ENCODE peak calls at places on chromosomes 5 and 9, in seven cellular contexts. One of them, this sample, is unnamed. For H3K9me3 and H3K4me1, the result is how much of the 10 kb centered on the place peaks cover.

GRCh38 chr5:168177831-168178450 is 113.5 kb upstream of the WWC1 start:
- DNase-seq in stomach: no peak
- DNase-seq in prostate gland: no peak
- DNase-seq in GM12878: no peak
- DNase-seq in breast epithelium: no peak
- DNase-seq in transverse colon: no peak
- DNase-seq in suprapubic skin: no peak
- DNase-seq in this sample: no peak

GRCh38 chr5:85760519-85760918 is 857.2 kb upstream of the COX7C start:
- DNase-seq in GM12878: no peak
- DNase-seq in stomach: no peak
- DNase-seq in suprapubic skin: no peak
- DNase-seq in prostate gland: no peak
- DNase-seq in breast epithelium: no peak
- DNase-seq in transverse colon: no peak
- DNase-seq in this sample: no peak

GRCh38 chr5:74596930-74597329 is 43.6 kb downstream of the ENC1 start:
- DNase-seq in stomach: no peak
- DNase-seq in suprapubic skin: no peak
- DNase-seq in breast epithelium: no peak
- DNase-seq in prostate gland: no peak
- DNase-seq in transverse colon: no peak
- DNase-seq in GM12878: no peak
- DNase-seq in this sample: no peak

GRCh38 chr9:109918359-109919163 is 138.6 kb downstream of the PALM2AKAP2 start:
- DNase-seq in breast epithelium: no peak
- DNase-seq in GM12878: peak
- DNase-seq in transverse colon: peak
- DNase-seq in suprapubic skin: no peak
- DNase-seq in stomach: no peak
- DNase-seq in prostate gland: no peak
- DNase-seq in this sample: no peak

GRCh38 chr5:105943119-105943518 is 1727.6 kb downstream of the EFNA5 start:
- DNase-seq in breast epithelium: no peak
- DNase-seq in stomach: no peak
- DNase-seq in GM12878: no peak
- DNase-seq in suprapubic skin: no peak
- DNase-seq in transverse colon: no peak
- DNase-seq in prostate gland: no peak
- DNase-seq in this sample: no peak

GRCh38 chr5:114101153-114101552 is 260.7 kb upstream of the KCNN2 start:
- DNase-seq in transverse colon: no peak
- DNase-seq in breast epithelium: no peak
- DNase-seq in suprapubic skin: no peak
- DNase-seq in prostate gland: peak
- DNase-seq in GM12878: no peak
- DNase-seq in stomach: no peak
- DNase-seq in this sample: no peak

GRCh38 chr9:101530076-101530711 is 3.5 kb upstream of the RNF20 start:
- DNase-seq in GM12878: peak
- DNase-seq in breast epithelium: peak
- DNase-seq in prostate gland: peak
- DNase-seq in transverse colon: peak
- DNase-seq in suprapubic skin: no peak
- DNase-seq in stomach: peak
- DNase-seq in this sample: no peak

GRCh38 chr9:86604741-86605140 is 250.5 kb upstream of the TUT7 start:
- DNase-seq in suprapubic skin: no peak
- DNase-seq in prostate gland: no peak
- DNase-seq in GM12878: no peak
- DNase-seq in breast epithelium: no peak
- DNase-seq in transverse colon: no peak
- DNase-seq in stomach: no peak
- DNase-seq in this sample: no peak

GRCh38 chr9:119370816-119371215 is 1.6 kb upstream of the BRINP1 start:
- DNase-seq in prostate gland: peak
- DNase-seq in GM12878: no peak
- DNase-seq in stomach: no peak
- DNase-seq in breast epithelium: no peak
- DNase-seq in suprapubic skin: no peak
- DNase-seq in transverse colon: peak
- DNase-seq in this sample: no peak

GRCh38 chr5:17087035-17087434 is 130.4 kb upstream of the BASP1 start:
- DNase-seq in breast epithelium: no peak
- DNase-seq in GM12878: no peak
- DNase-seq in transverse colon: no peak
- DNase-seq in stomach: no peak
- DNase-seq in suprapubic skin: no peak
- DNase-seq in prostate gland: no peak
- DNase-seq in this sample: no peak

GRCh38 chr9:38182321-38182720 is 113.3 kb upstream of the SHB start:
- DNase-seq in prostate gland: no peak
- DNase-seq in suprapubic skin: no peak
- DNase-seq in transverse colon: no peak
- DNase-seq in breast epithelium: no peak
- DNase-seq in stomach: no peak
- DNase-seq in GM12878: peak
- DNase-seq in this sample: no peak

GRCh38 chr5:177311723-177312648 is at the start of gene MXD3:
- DNase-seq in stomach: peak
- DNase-seq in transverse colon: peak
- DNase-seq in prostate gland: peak
- DNase-seq in breast epithelium: peak
- DNase-seq in GM12878: peak
- DNase-seq in suprapubic skin: peak
- DNase-seq in this sample: peak
- TF ChIP-seq POLR2AphosphoS5 in stomach: no peak
- TF ChIP-seq POLR2AphosphoS5 in transverse colon: no peak
- TF ChIP-seq POLR2AphosphoS5 in prostate gland: peak
- TF ChIP-seq POLR2AphosphoS5 in breast epithelium: no peak
- TF ChIP-seq POLR2AphosphoS5 in GM12878: peak
- TF ChIP-seq POLR2AphosphoS5 in suprapubic skin: peak
- TF ChIP-seq POLR2AphosphoS5 in this sample: peak

DNA sequence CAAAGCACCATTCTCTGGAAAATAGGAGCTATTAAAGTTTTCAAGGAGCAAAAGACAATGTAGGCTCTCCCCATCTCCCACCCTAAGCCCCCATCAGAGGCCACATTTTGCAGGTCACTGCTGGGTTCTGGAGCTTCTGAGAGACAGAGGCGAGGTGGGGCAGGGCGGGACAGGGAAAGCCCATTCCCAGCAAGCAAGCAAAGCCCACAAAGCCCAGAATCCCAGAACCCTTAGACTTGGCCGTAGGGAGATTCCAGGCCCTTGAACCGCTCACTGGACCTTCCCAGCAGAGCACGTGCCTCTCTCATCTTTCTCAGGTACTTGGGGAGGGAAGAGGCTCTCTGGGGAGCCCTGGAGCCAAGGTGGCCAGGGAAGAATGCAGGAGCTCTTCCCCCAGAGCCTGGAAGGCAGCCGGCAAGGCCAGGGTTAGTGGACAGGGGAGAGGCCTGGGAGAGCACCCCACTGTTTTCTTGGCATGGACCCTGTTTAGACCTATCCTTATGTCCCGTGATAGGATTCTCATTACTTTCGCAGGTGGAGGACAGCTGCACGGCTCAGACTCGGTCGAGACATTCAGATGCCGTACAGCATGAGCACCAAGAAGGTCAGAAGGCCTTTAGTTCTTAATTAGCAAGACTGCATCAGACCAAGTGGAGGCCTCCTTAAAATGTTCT is 52.4 kb downstream of the ZNF354C start:
- DNase-seq in stomach: peak
- DNase-seq in transverse colon: no peak
- DNase-seq in breast epithelium: no peak
- DNase-seq in GM12878: no peak
- DNase-seq in prostate gland: no peak
- DNase-seq in suprapubic skin: no peak
- DNase-seq in this sample: no peak
- H3K9me3 ChIP-seq in stomach: under half
- H3K9me3 ChIP-seq in transverse colon: under half
- H3K9me3 ChIP-seq in breast epithelium: half or more
- H3K9me3 ChIP-seq in GM12878: under half
- H3K9me3 ChIP-seq in prostate gland: under half
- H3K9me3 ChIP-seq in suprapubic skin: under half
- H3K9me3 ChIP-seq in this sample: half or more

DNA sequence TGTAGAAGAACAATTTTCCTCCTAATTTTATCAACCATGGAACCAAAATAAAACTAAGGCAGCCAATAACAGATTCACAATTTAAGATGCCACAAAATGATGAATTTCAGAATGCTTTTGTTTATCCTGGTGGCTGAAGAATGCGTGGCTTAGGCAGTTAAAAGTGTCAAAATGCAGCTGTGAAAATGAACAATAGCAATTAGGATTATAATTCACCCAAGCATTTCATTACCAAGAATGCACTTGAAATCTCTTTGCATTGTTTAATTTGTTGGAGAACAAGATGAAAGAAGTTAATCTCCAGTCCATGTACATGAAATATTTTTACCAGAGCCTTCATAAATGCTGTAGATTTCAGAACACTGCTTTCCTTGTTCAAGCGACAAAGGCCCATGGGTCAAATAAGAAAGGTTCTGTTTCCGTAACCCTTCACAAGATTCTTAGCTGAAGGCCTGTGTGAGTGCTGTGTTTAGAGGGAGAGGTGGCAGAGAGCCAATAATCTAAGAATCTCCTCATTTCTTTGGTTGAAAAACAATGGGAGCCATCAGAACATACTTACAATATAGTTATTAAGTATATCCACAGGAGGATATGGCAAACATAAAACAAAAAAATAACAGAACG is 39.3 kb downstream of the CLINT1 start:
- DNase-seq in prostate gland: no peak
- DNase-seq in breast epithelium: no peak
- DNase-seq in stomach: no peak
- DNase-seq in GM12878: no peak
- DNase-seq in suprapubic skin: no peak
- DNase-seq in transverse colon: no peak
- DNase-seq in this sample: no peak
- H3K4me1 ChIP-seq in prostate gland: under half
- H3K4me1 ChIP-seq in breast epithelium: under half
- H3K4me1 ChIP-seq in stomach: under half
- H3K4me1 ChIP-seq in GM12878: under half
- H3K4me1 ChIP-seq in suprapubic skin: under half
- H3K4me1 ChIP-seq in transverse colon: under half
- H3K4me1 ChIP-seq in this sample: under half

GRCh38 chr9:100426194-100426531 is 780 bp upstream of the MSANTD3 start:
- DNase-seq in stomach: no peak
- DNase-seq in suprapubic skin: no peak
- DNase-seq in transverse colon: no peak
- DNase-seq in prostate gland: no peak
- DNase-seq in breast epithelium: no peak
- DNase-seq in GM12878: no peak
- DNase-seq in this sample: no peak

GRCh38 chr9:100428871-100429654 is 2.1 kb downstream of the MSANTD3 start:
- DNase-seq in prostate gland: no peak
- DNase-seq in GM12878: no peak
- DNase-seq in suprapubic skin: no peak
- DNase-seq in transverse colon: no peak
- DNase-seq in breast epithelium: no peak
- DNase-seq in stomach: no peak
- DNase-seq in this sample: no peak

GRCh38 chr9:100426532-100427365 is at the start of gene MSANTD3:
- DNase-seq in breast epithelium: peak
- DNase-seq in GM12878: no peak
- DNase-seq in transverse colon: peak
- DNase-seq in prostate gland: peak
- DNase-seq in stomach: peak
- DNase-seq in suprapubic skin: no peak
- DNase-seq in this sample: peak

GRCh38 chr9:100425758-100426157 is 1.2 kb upstream of the MSANTD3 start:
- DNase-seq in transverse colon: no peak
- DNase-seq in breast epithelium: no peak
- DNase-seq in stomach: no peak
- DNase-seq in GM12878: no peak
- DNase-seq in prostate gland: no peak
- DNase-seq in suprapubic skin: no peak
- DNase-seq in this sample: no peak

GRCh38 chr9:100427366-100428263 is 672 bp downstream of the MSANTD3 start:
- DNase-seq in GM12878: no peak
- DNase-seq in stomach: peak
- DNase-seq in breast epithelium: peak
- DNase-seq in prostate gland: peak
- DNase-seq in suprapubic skin: peak
- DNase-seq in transverse colon: peak
- DNase-seq in this sample: no peak
- TF ChIP-seq POLR2AphosphoS5 in GM12878: no peak
- TF ChIP-seq POLR2AphosphoS5 in stomach: no peak
- TF ChIP-seq POLR2AphosphoS5 in breast epithelium: no peak
- TF ChIP-seq POLR2AphosphoS5 in prostate gland: no peak
- TF ChIP-seq POLR2AphosphoS5 in suprapubic skin: no peak
- TF ChIP-seq POLR2AphosphoS5 in transverse colon: no peak
- TF ChIP-seq POLR2AphosphoS5 in this sample: peak